ENCODE peak calls at places on chromosomes 16 and 17, in five cellular contexts. K is heart left ventricle, U is GM06990, E is T-helper 22 cell, C is lower lobe of right lung. W is an unnamed sample.

GRCh38 chr16:81846105-81846504 is 67.0 kb downstream of the PLCG2 start:
- DNase-seq in K (no peak), U (no peak), E (no peak), C (no peak), W (no peak)

GRCh38 chr17:48611213-48611612 is 396 bp upstream of the HOXB7 start:
- DNase-seq in K (no peak), U (no peak), E (no peak), C (no peak), W (no peak)

GRCh38 chr16:84989791-84990620 is 21.3 kb downstream of the ZDHHC7 start:
- DNase-seq in K (peak; percentile 8), U (no peak), E (no peak), C (peak; percentile 33), W (no peak)

GRCh38 chr16:83899272-83899897 is 470 bp downstream of the MLYCD start:
- DNase-seq in K (peak; percentile 62), U (peak; percentile 70), E (peak; percentile 17), C (peak; percentile 75), W (peak; percentile 87)

GRCh38 chr16:68259421-68259820 is 4.9 kb upstream of the SLC7A6 start:
- DNase-seq in K (peak; percentile 69), U (no peak), E (no peak), C (no peak), W (no peak)

GRCh38 chr16:71526111-71526998 is at the start of gene CHST4:
- DNase-seq in K (no peak), U (no peak), E (no peak), C (no peak), W (no peak)

GRCh38 chr16:86751081-86752030 is 173.0 kb downstream of the FOXL1 start:
- DNase-seq in K (no peak), U (no peak), E (no peak), C (no peak), W (peak; percentile 36)

GRCh38 chr16:24844101-24845030 is 1.4 kb upstream of the SLC5A11 start:
- DNase-seq in K (no peak), U (no peak), E (no peak), C (no peak), W (no peak)

GRCh38 chr16:68455631-68456030 is 7.3 kb upstream of the SMPD3 start:
- DNase-seq in K (no peak), U (no peak), E (no peak), C (no peak), W (no peak)

GRCh38 chr17:2250140-2251095 is 53.2 kb downstream of the SMG6 start:
- DNase-seq in K (no peak), U (no peak), E (no peak), C (no peak), W (no peak)

GRCh38 chr17:79287743-79288142 is 213.1 kb downstream of the ENGASE start:
- DNase-seq in K (no peak), U (no peak), E (no peak), C (no peak), W (no peak)

GRCh38 chr16:67210069-67210937 is 11.4 kb downstream of the ELMO3 start:
- DNase-seq in K (no peak), U (no peak), E (no peak), C (no peak), W (no peak)

GRCh38 chr17:9937901-9938300 is 32.8 kb upstream of the RCVRN start:
- DNase-seq in K (no peak), U (no peak), E (no peak), C (no peak), W (no peak)

GRCh38 chr17:32161506-32162365 is 19.4 kb downstream of the RHOT1 start:
- DNase-seq in K (no peak), U (no peak), E (no peak), C (no peak), W (no peak)